ENCODE peak calls at places on chromosomes 6 and 20, in ten cellular contexts. S is GDM1; N is activated T-cell treated with anti-CD3 and anti-CD28 coated beads for 48 hours; K is left kidney; V is G401; M is GM20000; X is upper lobe of right lung; W is T-helper 17 cell; G is fibroblast of lung; B is naive thymus-derived CD8-positive, alpha-beta T cell. I is an unnamed sample.
A peak's percentile ranks its signal among the peaks of the same experiment; 100 is the strongest.

GRCh38 chr6:88650029-88650619 is 313.3 kb downstream of the RNGTT start:
- DNase-seq in S (no peak), W (no peak), X (no peak), M (peak; percentile 48), B (no peak), N (no peak), K (no peak), G (peak; percentile 88), V (no peak), I (no peak)

GRCh38 chr6:44002591-44003344 is 124.5 kb downstream of the MRPL14 start:
- DNase-seq in S (no peak), W (peak; percentile 17), G (peak; percentile 59), N (peak; percentile 70), M (peak; percentile 82), V (peak; percentile 18), B (peak; percentile 22), K (peak; percentile 88), X (peak; percentile 81), I (peak; percentile 44)

GRCh38 chr6:32192608-32193039 is at the start of gene GPSM3:
- DNase-seq in B (peak; percentile 57), V (no peak), M (peak; percentile 44), W (no peak), X (peak; percentile 88), S (peak; percentile 79), N (no peak), K (peak; percentile 56), G (peak; percentile 25), I (no peak)

GRCh38 chr6:16559091-16559490 is 202.2 kb downstream of the ATXN1 start:
- DNase-seq in W (no peak), B (no peak), X (no peak), V (peak; percentile 69), K (no peak), N (no peak), M (no peak), G (peak; percentile 35), S (no peak), I (no peak)

GRCh38 chr6:43070028-43070632 is 6.0 kb upstream of the PTK7 start:
- DNase-seq in B (no peak), V (peak; percentile 47), K (peak; percentile 86), S (peak; percentile 26), M (peak; percentile 82), W (no peak), X (no peak), N (no peak), G (peak; percentile 59), I (no peak)

GRCh38 chr6:15593798-15594197 is 69.0 kb downstream of the DTNBP1 start:
- DNase-seq in B (no peak), N (no peak), W (no peak), M (no peak), G (peak; percentile 23), S (no peak), K (no peak), V (peak; percentile 42), X (no peak), I (no peak)

GRCh38 chr6:110856296-110856695 is 18.3 kb upstream of the AMD1 start:
- DNase-seq in V (no peak), K (no peak), X (no peak), S (no peak), M (no peak), N (no peak), B (no peak), G (no peak), W (no peak), I (no peak)

GRCh38 chr6:122671246-122671645 is 61.0 kb downstream of the PKIB start:
- DNase-seq in N (no peak), B (no peak), M (no peak), V (no peak), G (no peak), X (no peak), S (no peak), W (no peak), K (no peak), I (no peak)

GRCh38 chr6:97765480-97765879 is 482.5 kb upstream of the MMS22L start:
- DNase-seq in V (no peak), S (no peak), B (no peak), K (no peak), W (no peak), N (no peak), M (no peak), G (peak; percentile 83), X (no peak), I (no peak)

GRCh38 chr6:111256646-111257045 is 169.3 kb downstream of the SLC16A10 start:
- DNase-seq in M (no peak), X (no peak), B (no peak), S (no peak), W (no peak), N (no peak), V (no peak), G (no peak), K (peak; percentile 25), I (no peak)

GRCh38 chr20:11687546-11688292 is 230.0 kb upstream of the BTBD3 start:
- DNase-seq in V (no peak), B (no peak), S (no peak), W (no peak), K (peak; percentile 36), X (no peak), N (no peak), M (no peak), G (no peak), I (no peak)

GRCh38 chr6:40627316-40627715 is 40.2 kb upstream of the LRFN2 start:
- DNase-seq in X (no peak), G (no peak), V (no peak), N (no peak), B (no peak), M (no peak), W (no peak), S (no peak), K (peak; percentile 11), I (no peak)

GRCh38 chr20:24314053-24314452 is 155.4 kb upstream of the SYNDIG1 start:
- DNase-seq in X (no peak), G (no peak), N (no peak), W (no peak), M (no peak), V (no peak), K (no peak), S (no peak), B (no peak), I (no peak)

GRCh38 chr6:41201784-41202181 is 834 bp upstream of the TREML2 start:
- DNase-seq in X (no peak), S (peak; percentile 62), W (no peak), B (no peak), V (no peak), K (no peak), M (no peak), N (no peak), G (no peak), I (peak; percentile 35)

GRCh38 chr20:57618091-57618765 is 2.0 kb downstream of the ZBP1 start:
- DNase-seq in W (no peak), B (no peak), V (no peak), G (no peak), M (no peak), N (no peak), K (peak; percentile 39), S (no peak), X (peak; percentile 60), I (no peak)

GRCh38 chr6:37276916-37277509 is 19.1 kb upstream of the TMEM217 start:
- DNase-seq in N (no peak), K (no peak), X (no peak), B (no peak), W (no peak), M (no peak), G (no peak), S (no peak), V (no peak), I (no peak)